ENCODE peak calls at places on chromosome 21, in seven cellular contexts. T is RCC 7860; X is stimulated activated CD4-positive, alpha-beta T cell treated with anti-CD3 and anti-CD28 coated beads, Interleukin-4, amount 100 ng/mL, for 4 hours; U is endothelial cell; J is lung microvascular endothelial cell; F is NCI-H748 treated with DMSO at 0.1 percent for 48 hours; V is T-helper 1 cell. I is an unnamed sample.
A peak's percentile ranks its signal among the peaks of the same experiment; 100 is the strongest.

GRCh38 chr21:27190601-27191000 is 223.7 kb upstream of the ADAMTS5 start:
- DNase-seq in F (no peak), U (no peak), V (no peak), T (no peak), X (no peak), J (no peak), I (peak; percentile 45)

GRCh38 chr21:27513016-27513415 is 546.1 kb upstream of the ADAMTS5 start:
- DNase-seq in V (no peak), U (no peak), F (no peak), X (no peak), J (no peak), T (no peak), I (no peak)

GRCh38 chr21:38817371-38818335 is 11.9 kb downstream of the ETS2 start:
- DNase-seq in T (peak; percentile 82), U (no peak), X (no peak), F (no peak), J (peak; percentile 72), V (no peak), I (no peak)

GRCh38 chr21:26719750-26720149 is 125.5 kb downstream of the ADAMTS1 start:
- DNase-seq in F (no peak), J (no peak), V (no peak), T (no peak), U (no peak), X (no peak), I (no peak)

GRCh38 chr21:33817136-33817535 is 98.5 kb downstream of the ATP5PO start:
- DNase-seq in X (no peak), T (no peak), F (no peak), U (no peak), J (no peak), V (no peak), I (no peak)

GRCh38 chr21:27206368-27206982 is 239.6 kb upstream of the ADAMTS5 start:
- DNase-seq in V (no peak), U (no peak), T (no peak), J (no peak), X (no peak), F (no peak), I (no peak)

GRCh38 chr21:44583800-44584147 is 3.4 kb upstream of the KRTAP10-5 start:
- DNase-seq in X (peak; percentile 50), U (no peak), V (no peak), F (no peak), T (no peak), J (no peak), I (no peak)

GRCh38 chr21:20739421-20739820 is 258.8 kb upstream of the NCAM2 start:
- DNase-seq in T (no peak), U (peak; percentile 19), J (no peak), V (no peak), F (no peak), X (no peak), I (peak; percentile 64)

GRCh38 chr21:20215959-20216358 is 782.2 kb upstream of the NCAM2 start:
- DNase-seq in U (no peak), F (no peak), X (no peak), T (no peak), V (no peak), J (no peak), I (no peak)

GRCh38 chr21:35002879-35003722 is 46.0 kb downstream of the RUNX1 start:
- DNase-seq in X (no peak), F (no peak), V (no peak), U (no peak), T (peak; percentile 80), J (no peak), I (no peak)

GRCh38 chr21:40284481-40284880 is 417.2 kb downstream of the PCP4 start:
- DNase-seq in F (no peak), U (no peak), T (no peak), X (no peak), V (no peak), J (no peak), I (no peak)

GRCh38 chr21:45150630-45151265 is 76.4 kb downstream of the ADARB1 start:
- DNase-seq in U (no peak), J (no peak), V (no peak), F (no peak), T (no peak), X (no peak), I (no peak)

GRCh38 chr21:39633770-39634181 is 21.0 kb downstream of the B3GALT5 start:
- DNase-seq in X (no peak), F (no peak), U (no peak), V (no peak), T (peak; percentile 96), J (peak; percentile 3), I (no peak)

GRCh38 chr21:28336299-28336698 is 656.4 kb downstream of the LTN1 start:
- DNase-seq in V (no peak), T (peak; percentile 51), F (no peak), J (peak; percentile 71), U (no peak), X (no peak), I (peak; percentile 48)

GRCh38 chr21:32241434-32241785 is 37.4 kb downstream of the MIS18A start:
- DNase-seq in J (no peak), U (no peak), T (no peak), V (no peak), F (no peak), X (no peak), I (no peak)

GRCh38 chr21:35232545-35233176 is 183.6 kb upstream of the RUNX1 start:
- DNase-seq in F (no peak), J (peak; percentile 96), T (peak; percentile 80), U (no peak), X (no peak), V (no peak), I (no peak)

GRCh38 chr21:44375686-44376320 is 22.4 kb downstream of the TRPM2 start:
- DNase-seq in U (no peak), F (no peak), J (no peak), V (no peak), X (no peak), T (no peak), I (no peak)

GRCh38 chr21:44984428-44984791 is 44.6 kb downstream of the SLX9 start:
- DNase-seq in V (no peak), T (no peak), F (no peak), X (no peak), U (no peak), J (no peak), I (no peak)

GRCh38 chr21:34147835-34148804 is 74.7 kb downstream of the MRPS6 start:
- DNase-seq in F (no peak), T (no peak), V (no peak), U (no peak), X (no peak), J (no peak), I (no peak)

GRCh38 chr21:32406405-32406804 is 6.1 kb upstream of the EVA1C start:
- DNase-seq in F (no peak), J (peak; percentile 42), V (no peak), X (no peak), T (no peak), U (no peak), I (no peak)

GRCh38 chr21:34865922-34866271 is 183.2 kb downstream of the RUNX1 start:
- DNase-seq in T (no peak), J (no peak), F (no peak), U (no peak), V (no peak), X (peak; percentile 42), I (no peak)

GRCh38 chr21:46664316-46664995 is 29.0 kb downstream of the PRMT2 start:
- DNase-seq in J (no peak), U (no peak), T (no peak), X (no peak), F (no peak), V (no peak), I (no peak)

GRCh38 chr21:16624468-16625102 is 888.3 kb upstream of the CXADR start:
- DNase-seq in T (no peak), X (no peak), F (no peak), U (no peak), J (no peak), V (no peak), I (no peak)

GRCh38 chr21:37028579-37028978 is 22.1 kb downstream of the RIPPLY3 start:
- DNase-seq in T (no peak), F (no peak), V (no peak), X (no peak), J (no peak), U (no peak), I (no peak)

GRCh38 chr21:40143822-40144525 is 276.7 kb downstream of the PCP4 start:
- DNase-seq in U (peak; percentile 61), V (no peak), X (no peak), T (peak; percentile 16), J (peak; percentile 43), F (peak; percentile 43), I (peak; percentile 44)

GRCh38 chr21:42640486-42640885 is 12.9 kb upstream of the PDE9A start:
- DNase-seq in J (no peak), V (no peak), U (no peak), X (no peak), T (no peak), F (no peak), I (no peak)